ENCODE peak calls at places on chromosome 4, in six cellular contexts. E, J, Y, U, G and T are unnamed samples.

GRCh38 chr4:121375262-121375661 is 5.6 kb downstream of the QRFPR start:
- DNase-seq in G (no peak), J (no peak), U (no peak), E (no peak), Y (peak), T (no peak)

GRCh38 chr4:74632634-74633033 is 161.7 kb downstream of the BTC start:
- DNase-seq in Y (peak), U (peak), G (no peak), J (peak), E (no peak), T (no peak)

GRCh38 chr4:47744253-47744652 is 93.6 kb downstream of the CORIN start:
- DNase-seq in E (no peak), J (no peak), Y (peak), U (no peak), G (no peak), T (no peak)

GRCh38 chr4:104818579-104818978 is 323.9 kb upstream of the CXXC4 start:
- DNase-seq in J (no peak), U (no peak), G (no peak), Y (no peak), E (no peak), T (no peak)

GRCh38 chr4:3135155-3136011 is 60.9 kb downstream of the HTT start:
- DNase-seq in J (no peak), E (no peak), U (no peak), Y (no peak), G (no peak), T (no peak)

GRCh38 chr4:2598661-2599654 is 62.5 kb downstream of the FAM193A start:
- DNase-seq in G (no peak), J (no peak), E (no peak), Y (no peak), U (no peak), T (no peak)

GRCh38 chr4:17654701-17655100 is 40.3 kb downstream of the MED28 start:
- DNase-seq in U (no peak), G (no peak), Y (no peak), J (no peak), E (no peak), T (no peak)

GRCh38 chr4:5615496-5616075 is 92.8 kb downstream of the EVC2 start:
- DNase-seq in G (no peak), Y (no peak), J (no peak), E (no peak), U (no peak), T (no peak)

GRCh38 chr4:182240161-182241130 is 2.8 kb upstream of the TENM3 start:
- DNase-seq in J (no peak), G (no peak), E (no peak), Y (peak), U (no peak), T (no peak)

GRCh38 chr4:177442623-177443155 is 452 bp upstream of the AGA start:
- DNase-seq in U (no peak), E (no peak), G (no peak), Y (no peak), J (no peak), T (no peak)

GRCh38 chr4:76767983-76768382 is 130.0 kb downstream of the SOWAHB start:
- DNase-seq in G (no peak), E (no peak), U (no peak), Y (no peak), J (no peak), T (no peak)

GRCh38 chr4:46329118-46329976 is 60.6 kb downstream of the GABRA2 start:
- DNase-seq in J (no peak), Y (peak), G (no peak), U (no peak), E (no peak), T (no peak)
- TF ChIP-seq CTCF in J (no peak), Y (peak), G (no peak), U (no peak), E (peak), T (peak)

GRCh38 chr4:156608651-156609050 is 362.9 kb downstream of the PDGFC start:
- DNase-seq in J (no peak), E (no peak), G (no peak), U (no peak), Y (no peak), T (no peak)
- TF ChIP-seq CTCF in J (no peak), E (no peak), G (no peak), U (no peak), Y (no peak), T (no peak)

GRCh38 chr4:153036931-153037330 is 100.8 kb downstream of the FHDC1 start:
- DNase-seq in U (no peak), Y (peak), E (no peak), G (no peak), J (no peak), T (no peak)
- TF ChIP-seq CTCF in U (no peak), Y (no peak), E (no peak), G (no peak), J (no peak), T (no peak)

DNA sequence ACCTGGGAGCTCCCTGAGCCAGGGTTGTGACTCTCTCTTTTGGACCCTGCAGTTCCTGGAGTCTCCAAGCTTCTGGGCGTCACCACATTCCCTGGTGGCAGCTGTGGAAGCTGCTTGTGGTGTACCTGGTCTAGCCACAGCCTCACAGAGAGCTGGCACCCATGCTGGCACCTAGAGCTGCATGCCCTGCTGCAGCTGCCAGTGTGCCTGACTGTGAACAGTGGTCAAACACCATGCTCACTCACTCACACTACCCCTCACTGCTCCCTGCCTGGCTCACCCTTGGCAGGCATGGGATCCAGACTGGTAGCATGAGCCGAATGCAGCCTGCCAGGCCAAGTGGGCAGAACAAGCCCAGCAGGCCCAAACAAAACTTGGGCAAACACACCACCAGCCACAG is 66.6 kb downstream of the NAA11 start:
- DNase-seq in E (no peak), J (no peak), G (no peak), U (no peak), Y (no peak), T (no peak)
- TF ChIP-seq CTCF in E (no peak), J (no peak), G (no peak), U (no peak), Y (no peak), T (no peak)

GRCh38 chr4:108130955-108131354 is 37.8 kb downstream of the LEF1 start:
- DNase-seq in E (no peak), J (no peak), G (no peak), U (no peak), Y (no peak), T (no peak)
- TF ChIP-seq CTCF in E (no peak), J (no peak), G (no peak), U (peak), Y (no peak), T (no peak)

GRCh38 chr4:8742546-8742945 is 129.1 kb downstream of the HMX1 start:
- DNase-seq in G (no peak), U (no peak), J (no peak), E (no peak), Y (no peak), T (no peak)

GRCh38 chr4:8745036-8745827 is 126.4 kb downstream of the HMX1 start:
- DNase-seq in E (no peak), G (no peak), J (no peak), Y (no peak), U (no peak), T (no peak)

GRCh38 chr4:8746523-8747466 is 124.8 kb downstream of the HMX1 start:
- DNase-seq in G (no peak), U (no peak), E (peak), J (no peak), Y (no peak), T (no peak)

GRCh38 chr4:8745828-8746225 is 125.8 kb downstream of the HMX1 start:
- DNase-seq in J (no peak), Y (no peak), G (no peak), E (no peak), U (no peak), T (no peak)

DNA sequence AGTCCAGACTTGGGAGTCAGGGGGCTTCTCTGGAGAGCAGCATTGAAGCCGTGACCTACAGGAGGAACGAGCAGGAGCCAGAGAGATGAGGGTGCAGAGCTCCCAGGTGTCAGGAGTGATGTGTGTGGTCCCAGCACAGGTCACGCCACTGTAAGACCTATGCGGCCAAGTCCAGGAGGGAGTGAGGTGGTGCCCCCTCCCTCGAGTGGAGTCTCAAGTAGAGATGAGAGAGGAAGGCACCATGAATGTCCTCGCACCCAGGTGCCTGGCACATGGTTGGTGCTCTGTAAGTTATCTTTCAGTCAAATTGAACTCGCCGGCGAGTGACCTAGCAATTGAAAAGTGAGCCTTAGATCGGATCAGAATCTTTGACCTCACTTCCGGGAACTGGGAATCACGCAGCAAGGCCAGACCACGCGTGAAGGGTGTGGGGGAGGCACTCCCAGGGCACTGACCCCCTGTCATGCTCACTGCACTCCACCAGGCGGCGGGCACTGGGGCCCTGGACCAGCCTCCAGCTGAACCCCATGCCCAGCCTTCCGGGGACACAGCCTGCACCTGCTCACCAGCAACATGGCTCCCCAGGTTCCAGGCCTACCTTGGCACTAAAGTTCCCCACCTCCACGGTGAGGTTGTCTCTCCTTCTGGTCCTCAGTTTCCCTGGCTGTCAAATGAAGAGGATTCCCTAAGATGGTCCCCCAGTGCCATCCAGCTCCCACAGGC is 127.4 kb downstream of the HMX1 start:
- DNase-seq in J (no peak), Y (no peak), U (no peak), G (no peak), E (no peak), T (no peak)
- TF ChIP-seq CTCF in J (no peak), Y (no peak), U (no peak), G (no peak), E (no peak), T (no peak)

GRCh38 chr4:7554885-7555284 is 120.2 kb upstream of the PSAPL1 start:
- DNase-seq in J (no peak), U (no peak), E (no peak), G (no peak), Y (no peak), T (no peak)
- TF ChIP-seq CTCF in J (no peak), U (no peak), E (no peak), G (no peak), Y (no peak), T (peak)